ENCODE peak calls at places on chromosomes 6 and 20, in seven cellular contexts. M, K, Y, Z, V, A and I are unnamed samples.

GRCh38 chr6:113120214-113120576 is 737.0 kb upstream of the MARCKS start:
- DNase-seq in M (peak), K (no peak), Y (no peak), Z (no peak), V (no peak), A (no peak), I (peak)

GRCh38 chr6:120682145-120682544 is 652.1 kb downstream of the TBC1D32 start:
- DNase-seq in M (no peak), K (no peak), Y (no peak), Z (no peak), V (no peak), A (no peak), I (no peak)

GRCh38 chr20:53658327-53658726 is 64.7 kb upstream of the ZNF217 start:
- DNase-seq in M (no peak), K (no peak), Y (no peak), Z (no peak), V (no peak), A (no peak), I (no peak)

GRCh38 chr20:57717797-57718196 is 8.0 kb upstream of the PMEPA1 start:
- DNase-seq in M (no peak), K (no peak), Y (no peak), Z (no peak), V (no peak), A (no peak), I (no peak)

GRCh38 chr6:2020909-2021308 is 224.5 kb downstream of the GMDS start:
- DNase-seq in M (peak), K (no peak), Y (no peak), Z (peak), V (no peak), A (no peak), I (peak)

GRCh38 chr20:58971429-58971828 is 9.6 kb upstream of the NELFCD start:
- DNase-seq in M (no peak), K (no peak), Y (no peak), Z (no peak), V (no peak), A (no peak), I (no peak)

GRCh38 chr6:166449641-166450040 is 66.9 kb upstream of the MPC1 start:
- DNase-seq in M (no peak), K (no peak), Y (no peak), Z (no peak), V (no peak), A (no peak), I (no peak)

GRCh38 chr6:25205629-25206028 is 73.5 kb upstream of the CARMIL1 start:
- DNase-seq in M (no peak), K (no peak), Y (no peak), Z (no peak), V (no peak), A (no peak), I (no peak)

GRCh38 chr6:95819461-95819860 is 196.3 kb upstream of the FUT9 start:
- DNase-seq in M (no peak), K (no peak), Y (no peak), Z (no peak), V (no peak), A (no peak), I (no peak)

GRCh38 chr6:107331409-107332386 is 127.7 kb downstream of the PDSS2 start:
- DNase-seq in M (no peak), K (no peak), Y (no peak), Z (no peak), V (no peak), A (no peak), I (no peak)

GRCh38 chr6:56869346-56869745 is 85.6 kb upstream of the BEND6 start:
- DNase-seq in M (no peak), K (no peak), Y (no peak), Z (no peak), V (no peak), A (no peak), I (no peak)

GRCh38 chr6:52325695-52326471 is 36.1 kb upstream of the PAQR8 start:
- DNase-seq in M (no peak), K (no peak), Y (no peak), Z (no peak), V (no peak), A (peak), I (no peak)

GRCh38 chr6:34671801-34672656 is 24.5 kb downstream of the ILRUN start:
- DNase-seq in M (peak), K (peak), Y (no peak), Z (no peak), V (no peak), A (no peak), I (no peak)